ENCODE peak calls at places on chromosomes 16 and 17, in five cellular contexts. Y is CD8-positive, alpha-beta T cell; Z is cardiac muscle cell; U is tibial artery; B is spleen. D is an unnamed sample. For H3K4me1, the result is how much of the 10 kb centered on the place peaks cover.

GRCh38 chr16:68273459-68273858 is 9.1 kb downstream of the SLC7A6 start:
- DNase-seq in Y (no peak), Z (no peak), U (no peak), B (no peak), D (no peak)

GRCh38 chr17:82973456-82974135 is 105.8 kb upstream of the METRNL start:
- DNase-seq in Y (no peak), Z (no peak), U (no peak), B (no peak), D (no peak)

GRCh38 chr16:73058221-73058615 is 10.3 kb upstream of the ZFHX3 start:
- DNase-seq in Y (no peak), Z (peak), U (peak), B (peak), D (no peak)

GRCh38 chr16:66569827-66570405 is 3.7 kb downstream of the CMTM1 start:
- DNase-seq in Y (no peak), Z (no peak), U (no peak), B (no peak), D (no peak)

GRCh38 chr17:18182978-18183333 is 672 bp upstream of the ALKBH5 start:
- DNase-seq in Y (peak), Z (peak), U (peak), B (peak), D (peak)

GRCh38 chr17:12402963-12403622 is 262.6 kb upstream of the MYOCD start:
- DNase-seq in Y (no peak), Z (no peak), U (no peak), B (no peak), D (no peak)

GRCh38 chr17:63916566-63917185 is 2.0 kb downstream of the GH1 start:
- DNase-seq in Y (no peak), Z (no peak), U (no peak), B (no peak), D (no peak)

GRCh38 chr16:11586375-11586855 is 304 bp downstream of the LITAF start:
- DNase-seq in Y (no peak), Z (no peak), U (no peak), B (no peak), D (no peak)

GRCh38 chr16:65123846-65124513 is 2.1 kb upstream of the CDH11 start:
- DNase-seq in Y (no peak), Z (no peak), U (no peak), B (peak), D (peak)

GRCh38 chr17:48593840-48594411 is 347 bp upstream of the HOXB5 start:
- DNase-seq in Y (peak), Z (peak), U (peak), B (peak), D (peak)

GRCh38 chr17:16486373-16487250 is 5.4 kb downstream of the LRRC75A start:
- DNase-seq in Y (no peak), Z (peak), U (peak), B (no peak), D (peak)

GRCh38 chr17:71084219-71084618 is 914.9 kb downstream of the KCNJ2 start:
- DNase-seq in Y (no peak), Z (peak), U (no peak), B (no peak), D (peak)

GRCh38 chr16:21239646-21240045 is 6.1 kb downstream of the ANKS4B start:
- DNase-seq in Y (no peak), Z (no peak), U (no peak), B (no peak), D (no peak)

GRCh38 chr17:49022391-49022941 is 25.3 kb downstream of the IGF2BP1 start:
- DNase-seq in Y (no peak), Z (peak), U (no peak), B (no peak), D (no peak)

GRCh38 chr16:28873543-28874201 is 4.6 kb upstream of the ATP2A1 start:
- DNase-seq in Y (peak), Z (no peak), U (no peak), B (peak), D (no peak)

GRCh38 chr17:60406887-60407286 is 15.0 kb upstream of the USP32 start:
- DNase-seq in Y (no peak), Z (no peak), U (no peak), B (no peak), D (no peak)

GRCh38 chr16:22388101-22388644 is 13.8 kb upstream of the CDR2 start:
- DNase-seq in Y (no peak), Z (no peak), U (no peak), B (no peak), D (no peak)

GRCh38 chr17:32486091-32486700 is 597 bp upstream of the CDK5R1 start:
- DNase-seq in Y (peak), Z (peak), U (peak), B (peak), D (peak)

GRCh38 chr17:32488604-32489180 is 1.9 kb downstream of the CDK5R1 start:
- DNase-seq in Y (no peak), Z (no peak), U (no peak), B (peak), D (no peak)

GRCh38 chr17:32486701-32487459 is at the start of gene CDK5R1:
- DNase-seq in Y (peak), Z (peak), U (no peak), B (peak), D (peak)

GRCh38 chr17:32488177-32488542 is 1.4 kb downstream of the CDK5R1 start:
- DNase-seq in Y (no peak), Z (no peak), U (no peak), B (no peak), D (no peak)

DNA sequence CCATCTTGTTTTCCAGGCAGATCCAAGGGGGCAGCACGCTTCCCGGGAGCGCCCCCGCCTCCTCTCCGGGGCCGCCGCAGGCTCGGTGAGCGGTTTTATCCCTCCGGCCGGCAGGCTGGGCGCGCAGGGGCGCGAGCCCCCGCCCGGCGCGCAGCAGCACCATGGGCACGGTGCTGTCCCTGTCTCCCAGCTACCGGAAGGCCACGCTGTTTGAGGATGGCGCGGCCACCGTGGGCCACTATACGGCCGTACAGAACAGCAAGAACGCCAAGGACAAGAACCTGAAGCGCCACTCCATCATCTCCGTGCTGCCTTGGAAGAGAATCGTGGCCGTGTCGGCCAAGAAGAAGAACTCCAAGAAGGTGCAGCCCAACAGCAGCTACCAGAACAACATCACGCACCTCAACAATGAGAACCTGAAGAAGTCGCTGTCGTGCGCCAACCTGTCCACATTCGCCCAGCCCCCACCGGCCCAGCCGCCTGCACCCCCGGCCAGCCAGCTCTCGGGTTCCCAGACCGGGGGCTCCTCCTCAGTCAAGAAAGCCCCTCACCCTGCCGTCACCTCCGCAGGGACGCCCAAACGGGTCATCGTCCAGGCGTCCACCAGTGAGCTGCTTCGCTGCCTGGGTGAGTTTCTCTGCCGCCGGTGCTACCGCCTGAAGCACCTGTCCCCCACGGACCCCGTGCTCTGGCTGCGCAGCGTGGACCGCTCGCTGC is 825 bp downstream of the CDK5R1 start:
- DNase-seq in Y (peak), Z (peak), U (no peak), B (peak), D (no peak)
- H3K27ac ChIP-seq in Y (peak), Z (no peak), U (no peak), B (peak), D (no peak)

DNA sequence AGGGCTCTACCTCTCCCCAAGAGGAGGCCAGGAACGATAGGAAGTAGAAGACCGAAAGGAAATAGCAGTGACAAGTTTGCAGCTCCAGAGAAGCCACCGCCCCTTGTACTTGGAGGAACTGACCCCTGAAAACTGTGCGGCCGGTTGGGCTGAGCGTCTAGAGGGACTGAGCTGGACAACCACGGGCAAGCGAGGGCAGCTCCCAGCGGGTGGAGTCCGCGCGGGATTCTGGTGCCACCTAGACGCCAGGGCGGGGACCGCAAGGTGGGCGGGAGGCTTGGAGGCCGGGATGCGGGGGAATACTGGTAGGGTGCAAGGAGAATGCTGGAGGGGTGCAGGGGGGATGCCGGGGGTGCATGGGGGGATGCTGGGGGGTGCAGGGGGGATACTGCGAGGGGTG is 1.3 kb upstream of the SLC6A4 start:
- DNase-seq in Y (no peak), Z (peak), U (peak), B (peak), D (peak)
- TF ChIP-seq CTCF in Y (no peak), Z (peak), U (peak), B (no peak), D (no peak)

GRCh38 chr16:89364603-89365002 is 125.8 kb downstream of the ANKRD11 start:
- DNase-seq in Y (no peak), Z (no peak), U (no peak), B (no peak), D (no peak)
- H3K4me1 ChIP-seq in Y (half or more), Z (under half), U (half or more), B (half or more), D (under half)

GRCh38 chr16:74462361-74462760 is 41.1 kb upstream of the CLEC18B start:
- DNase-seq in Y (no peak), Z (no peak), U (no peak), B (no peak), D (no peak)
- H3K27ac ChIP-seq in Y (no peak), Z (no peak), U (no peak), B (no peak), D (no peak)

GRCh38 chr16:49470550-49470949 is 96.9 kb downstream of the C16orf78 start:
- DNase-seq in Y (no peak), Z (no peak), U (no peak), B (no peak), D (peak)
- TF ChIP-seq CTCF in Y (no peak), Z (no peak), U (no peak), B (no peak), D (no peak)

GRCh38 chr17:76721463-76721862 is 4.9 kb downstream of the JMJD6 start:
- DNase-seq in Y (no peak), Z (no peak), U (no peak), B (no peak), D (no peak)
- H3K4me1 ChIP-seq in Y (under half), Z (under half), U (under half), B (half or more), D (under half)

DNA sequence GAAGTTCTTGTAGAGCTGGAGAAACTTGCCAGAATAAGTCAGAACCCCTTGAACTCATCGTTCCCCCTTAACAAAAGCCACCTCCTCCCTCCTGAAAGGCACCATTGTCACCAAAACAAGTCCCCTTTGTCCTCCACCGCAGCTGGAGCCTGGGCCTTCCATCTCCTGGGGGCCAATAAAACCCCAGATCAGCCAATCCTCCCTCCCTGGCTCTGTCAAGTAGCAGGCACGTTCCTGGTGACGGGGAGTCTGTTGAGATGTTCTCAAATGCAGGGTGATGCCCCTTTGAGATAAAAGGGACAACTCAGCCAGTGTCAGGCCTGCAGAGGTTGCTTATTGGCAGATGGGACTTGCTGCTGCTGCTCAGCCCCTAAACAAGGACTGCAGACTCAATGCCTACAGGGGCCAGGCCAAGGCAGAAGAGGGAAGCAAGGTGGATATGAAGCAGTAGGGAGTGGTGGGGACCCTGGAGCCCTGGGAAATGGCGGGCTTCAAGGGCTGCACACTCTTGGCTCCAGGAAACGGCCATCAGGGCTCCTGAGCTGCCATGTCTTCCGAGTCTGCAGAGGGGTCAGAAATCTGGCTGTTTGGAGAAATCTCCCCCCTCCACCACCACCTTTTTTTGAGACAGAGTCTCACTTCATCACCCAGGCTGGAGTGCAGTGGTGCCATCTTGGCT is 169.0 kb downstream of the KATNIP start:
- DNase-seq in Y (no peak), Z (no peak), U (no peak), B (peak), D (no peak)
- H3K27ac ChIP-seq in Y (no peak), Z (no peak), U (no peak), B (no peak), D (no peak)